ENCODE peak calls at places on chromosomes 13 and 19, in five cellular contexts. One of them, this sample, is unnamed.

GRCh38 chr19:52665047-52665446 is 26.9 kb upstream of the ZNF83 start:
- DNase-seq in PC-3: peak
- DNase-seq in fibroblast of pulmonary artery: no peak
- DNase-seq in IMR-90: no peak
- DNase-seq in fibroblast of lung: no peak
- DNase-seq in this sample: no peak

GRCh38 chr13:39370554-39370953 is 232.4 kb downstream of the LHFPL6 start:
- DNase-seq in PC-3: no peak
- DNase-seq in fibroblast of pulmonary artery: no peak
- DNase-seq in IMR-90: peak
- DNase-seq in fibroblast of lung: no peak
- DNase-seq in this sample: no peak

GRCh38 chr19:46861691-46862503 is 1.1 kb downstream of the ARHGAP35 start:
- DNase-seq in PC-3: peak
- DNase-seq in fibroblast of pulmonary artery: no peak
- DNase-seq in IMR-90: no peak
- DNase-seq in fibroblast of lung: no peak
- DNase-seq in this sample: peak

GRCh38 chr13:23288564-23288963 is 107.8 kb downstream of the SGCG start:
- DNase-seq in PC-3: no peak
- DNase-seq in fibroblast of pulmonary artery: peak
- DNase-seq in IMR-90: no peak
- DNase-seq in fibroblast of lung: no peak
- DNase-seq in this sample: no peak

GRCh38 chr19:38392707-38393308 is 4.3 kb downstream of the SPRED3 start:
- DNase-seq in PC-3: peak
- DNase-seq in fibroblast of pulmonary artery: peak
- DNase-seq in IMR-90: peak
- DNase-seq in fibroblast of lung: no peak
- DNase-seq in this sample: no peak

GRCh38 chr19:14003279-14004051 is 2.7 kb downstream of the RFX1 start:
- DNase-seq in PC-3: no peak
- DNase-seq in fibroblast of pulmonary artery: no peak
- DNase-seq in IMR-90: no peak
- DNase-seq in fibroblast of lung: no peak
- DNase-seq in this sample: no peak

GRCh38 chr13:59776924-59777690 is 386.6 kb downstream of the DIAPH3 start:
- DNase-seq in PC-3: peak
- DNase-seq in fibroblast of pulmonary artery: peak
- DNase-seq in IMR-90: peak
- DNase-seq in fibroblast of lung: peak
- DNase-seq in this sample: no peak

GRCh38 chr13:21805733-21806132 is 134.9 kb downstream of the FGF9 start:
- DNase-seq in PC-3: no peak
- DNase-seq in fibroblast of pulmonary artery: no peak
- DNase-seq in IMR-90: no peak
- DNase-seq in fibroblast of lung: no peak
- DNase-seq in this sample: no peak

GRCh38 chr13:104320446-104320845 is 1254.2 kb upstream of the SLC10A2 start:
- DNase-seq in PC-3: no peak
- DNase-seq in fibroblast of pulmonary artery: peak
- DNase-seq in IMR-90: peak
- DNase-seq in fibroblast of lung: no peak
- DNase-seq in this sample: no peak

GRCh38 chr19:28615966-28616365 is 597.0 kb downstream of the UQCRFS1 start:
- DNase-seq in PC-3: no peak
- DNase-seq in fibroblast of pulmonary artery: no peak
- DNase-seq in IMR-90: no peak
- DNase-seq in fibroblast of lung: no peak
- DNase-seq in this sample: no peak

GRCh38 chr19:29672933-29673336 is 7.7 kb downstream of the PLEKHF1 start:
- DNase-seq in PC-3: no peak
- DNase-seq in fibroblast of pulmonary artery: no peak
- DNase-seq in IMR-90: no peak
- DNase-seq in fibroblast of lung: no peak
- DNase-seq in this sample: no peak

GRCh38 chr13:113946409-113947181 is 27.3 kb downstream of the C13orf46 start:
- DNase-seq in PC-3: no peak
- DNase-seq in fibroblast of pulmonary artery: no peak
- DNase-seq in IMR-90: no peak
- DNase-seq in fibroblast of lung: no peak
- DNase-seq in this sample: no peak

GRCh38 chr13:98927954-98928927 is 49.6 kb downstream of the DOCK9 start:
- DNase-seq in PC-3: no peak
- DNase-seq in fibroblast of pulmonary artery: peak
- DNase-seq in IMR-90: peak
- DNase-seq in fibroblast of lung: peak
- DNase-seq in this sample: no peak

GRCh38 chr19:6528544-6529121 is 2.2 kb upstream of the TNFSF9 start:
- DNase-seq in PC-3: no peak
- DNase-seq in fibroblast of pulmonary artery: no peak
- DNase-seq in IMR-90: no peak
- DNase-seq in fibroblast of lung: no peak
- DNase-seq in this sample: no peak

GRCh38 chr13:69959041-69959440 is 148.6 kb upstream of the ATXN8OS start:
- DNase-seq in PC-3: no peak
- DNase-seq in fibroblast of pulmonary artery: no peak
- DNase-seq in IMR-90: no peak
- DNase-seq in fibroblast of lung: no peak
- DNase-seq in this sample: no peak

GRCh38 chr13:90395846-90396245 is 951.6 kb upstream of the MIR17HG start:
- DNase-seq in PC-3: no peak
- DNase-seq in fibroblast of pulmonary artery: no peak
- DNase-seq in IMR-90: no peak
- DNase-seq in fibroblast of lung: no peak
- DNase-seq in this sample: no peak

GRCh38 chr19:2970201-2970838 is 7.0 kb upstream of the TLE6 start:
- DNase-seq in PC-3: no peak
- DNase-seq in fibroblast of pulmonary artery: peak
- DNase-seq in IMR-90: no peak
- DNase-seq in fibroblast of lung: peak
- DNase-seq in this sample: no peak

GRCh38 chr13:113948034-113948742 is 25.7 kb downstream of the C13orf46 start:
- DNase-seq in PC-3: no peak
- DNase-seq in fibroblast of pulmonary artery: no peak
- DNase-seq in IMR-90: no peak
- DNase-seq in fibroblast of lung: peak
- DNase-seq in this sample: no peak

GRCh38 chr13:51453308-51453958 is 597 bp upstream of the INTS6 start:
- DNase-seq in PC-3: no peak
- DNase-seq in fibroblast of pulmonary artery: no peak
- DNase-seq in IMR-90: no peak
- DNase-seq in fibroblast of lung: no peak
- DNase-seq in this sample: peak

GRCh38 chr19:39401549-39402416 is 4.9 kb upstream of the ZFP36 start:
- DNase-seq in PC-3: peak
- DNase-seq in fibroblast of pulmonary artery: peak
- DNase-seq in IMR-90: peak
- DNase-seq in fibroblast of lung: peak
- DNase-seq in this sample: no peak

GRCh38 chr19:55173717-55174409 is 6.2 kb downstream of the SYT5 start:
- DNase-seq in PC-3: peak
- DNase-seq in fibroblast of pulmonary artery: peak
- DNase-seq in IMR-90: peak
- DNase-seq in fibroblast of lung: peak
- DNase-seq in this sample: peak

GRCh38 chr13:97781891-97782305 is 171.6 kb upstream of the IPO5 start:
- DNase-seq in PC-3: no peak
- DNase-seq in fibroblast of pulmonary artery: peak
- DNase-seq in IMR-90: no peak
- DNase-seq in fibroblast of lung: no peak
- DNase-seq in this sample: no peak

GRCh38 chr19:46218160-46218559 is 11.4 kb upstream of the IGFL1 start:
- DNase-seq in PC-3: peak
- DNase-seq in fibroblast of pulmonary artery: peak
- DNase-seq in IMR-90: peak
- DNase-seq in fibroblast of lung: peak
- DNase-seq in this sample: peak

GRCh38 chr13:35954207-35954560 is 177.0 kb downstream of the DCLK1 start:
- DNase-seq in PC-3: no peak
- DNase-seq in fibroblast of pulmonary artery: no peak
- DNase-seq in IMR-90: no peak
- DNase-seq in fibroblast of lung: no peak
- DNase-seq in this sample: no peak

GRCh38 chr19:41703602-41704293 is 4.7 kb upstream of the CEACAM5 start:
- DNase-seq in PC-3: no peak
- DNase-seq in fibroblast of pulmonary artery: no peak
- DNase-seq in IMR-90: no peak
- DNase-seq in fibroblast of lung: no peak
- DNase-seq in this sample: no peak

GRCh38 chr19:14477417-14478112 is 2.4 kb upstream of the PTGER1 start:
- DNase-seq in PC-3: no peak
- DNase-seq in fibroblast of pulmonary artery: no peak
- DNase-seq in IMR-90: no peak
- DNase-seq in fibroblast of lung: peak
- DNase-seq in this sample: no peak

GRCh38 chr19:46350758-46351159 is 3.9 kb downstream of the PPP5C start:
- DNase-seq in PC-3: no peak
- DNase-seq in fibroblast of pulmonary artery: no peak
- DNase-seq in IMR-90: no peak
- DNase-seq in fibroblast of lung: no peak
- DNase-seq in this sample: no peak

GRCh38 chr19:44607917-44608316 is 5.4 kb upstream of the IGSF23 start:
- DNase-seq in PC-3: no peak
- DNase-seq in fibroblast of pulmonary artery: no peak
- DNase-seq in IMR-90: no peak
- DNase-seq in fibroblast of lung: no peak
- DNase-seq in this sample: no peak

GRCh38 chr19:44608391-44608821 is 5.0 kb upstream of the IGSF23 start:
- DNase-seq in PC-3: peak
- DNase-seq in fibroblast of pulmonary artery: peak
- DNase-seq in IMR-90: peak
- DNase-seq in fibroblast of lung: peak
- DNase-seq in this sample: no peak

GRCh38 chr19:44611812-44612295 is 1.5 kb upstream of the IGSF23 start:
- DNase-seq in PC-3: no peak
- DNase-seq in fibroblast of pulmonary artery: no peak
- DNase-seq in IMR-90: no peak
- DNase-seq in fibroblast of lung: no peak
- DNase-seq in this sample: no peak

GRCh38 chr19:44607049-44607448 is 6.3 kb upstream of the IGSF23 start:
- DNase-seq in PC-3: peak
- DNase-seq in fibroblast of pulmonary artery: peak
- DNase-seq in IMR-90: peak
- DNase-seq in fibroblast of lung: peak
- DNase-seq in this sample: no peak

GRCh38 chr19:44609219-44609618 is 4.1 kb upstream of the IGSF23 start:
- DNase-seq in PC-3: no peak
- DNase-seq in fibroblast of pulmonary artery: no peak
- DNase-seq in IMR-90: peak
- DNase-seq in fibroblast of lung: no peak
- DNase-seq in this sample: no peak
- TF ChIP-seq CTCF in PC-3: no peak
- TF ChIP-seq CTCF in fibroblast of pulmonary artery: no peak
- TF ChIP-seq CTCF in IMR-90: no peak
- TF ChIP-seq CTCF in fibroblast of lung: no peak
- TF ChIP-seq CTCF in this sample: no peak

GRCh38 chr19:44113138-44113783 is at the start of gene ZNF225:
- DNase-seq in PC-3: peak
- DNase-seq in fibroblast of pulmonary artery: peak
- DNase-seq in IMR-90: peak
- DNase-seq in fibroblast of lung: peak
- DNase-seq in this sample: peak
- TF ChIP-seq CTCF in PC-3: no peak
- TF ChIP-seq CTCF in fibroblast of pulmonary artery: no peak
- TF ChIP-seq CTCF in IMR-90: no peak
- TF ChIP-seq CTCF in fibroblast of lung: no peak
- TF ChIP-seq CTCF in this sample: no peak

DNA sequence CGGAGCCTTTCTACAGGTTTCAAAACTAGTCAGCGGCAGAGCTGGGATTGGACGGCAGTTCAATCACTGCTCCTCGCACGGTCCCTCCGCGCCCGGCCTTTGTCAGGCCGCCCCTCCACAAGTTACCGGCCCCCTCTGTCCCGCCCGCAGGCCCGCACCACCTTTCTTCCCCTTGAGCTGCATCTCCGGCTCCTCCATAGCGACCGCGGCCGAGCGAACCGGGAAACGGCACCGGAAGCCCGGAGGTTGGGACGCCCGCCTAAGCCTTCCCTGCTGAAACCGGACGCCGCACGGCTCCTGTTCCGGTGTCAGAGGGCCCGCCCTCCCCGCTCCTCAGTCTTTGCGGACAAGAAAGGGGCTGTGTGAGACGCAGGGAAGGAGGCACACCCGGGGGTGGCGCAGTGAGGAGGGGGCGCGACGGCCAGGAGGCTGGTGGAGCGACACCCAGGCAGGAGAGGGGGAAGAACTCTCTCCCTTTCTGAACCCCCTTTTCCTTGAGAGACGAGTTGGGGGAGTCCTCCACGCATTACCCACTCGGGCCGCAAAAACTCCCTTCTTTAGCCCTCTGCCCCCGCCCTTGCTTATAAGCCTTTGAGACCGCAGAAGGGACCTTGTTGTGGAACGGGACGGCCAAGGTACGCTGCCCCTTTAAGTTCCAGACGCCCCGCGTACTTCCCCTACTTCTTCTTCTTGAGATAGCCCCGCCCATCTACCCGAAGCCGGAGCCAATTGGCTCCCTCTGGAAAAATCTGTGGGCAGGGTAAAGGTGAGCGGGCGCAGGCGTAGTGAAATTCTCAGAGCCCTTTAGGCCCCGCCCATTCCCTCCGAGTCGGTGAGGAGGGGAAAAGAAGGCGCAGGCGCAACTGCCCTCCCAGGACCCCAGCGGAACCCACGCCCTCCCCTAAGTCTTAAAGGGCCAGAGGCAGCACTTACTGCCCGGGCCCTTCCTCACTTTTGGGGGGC is at the start of the genes BORCS8 and RFXANK:
- DNase-seq in PC-3: peak
- DNase-seq in fibroblast of pulmonary artery: peak
- DNase-seq in IMR-90: peak
- DNase-seq in fibroblast of lung: peak
- DNase-seq in this sample: peak
- TF ChIP-seq CTCF in PC-3: no peak
- TF ChIP-seq CTCF in fibroblast of pulmonary artery: no peak
- TF ChIP-seq CTCF in IMR-90: no peak
- TF ChIP-seq CTCF in fibroblast of lung: no peak
- TF ChIP-seq CTCF in this sample: no peak

DNA sequence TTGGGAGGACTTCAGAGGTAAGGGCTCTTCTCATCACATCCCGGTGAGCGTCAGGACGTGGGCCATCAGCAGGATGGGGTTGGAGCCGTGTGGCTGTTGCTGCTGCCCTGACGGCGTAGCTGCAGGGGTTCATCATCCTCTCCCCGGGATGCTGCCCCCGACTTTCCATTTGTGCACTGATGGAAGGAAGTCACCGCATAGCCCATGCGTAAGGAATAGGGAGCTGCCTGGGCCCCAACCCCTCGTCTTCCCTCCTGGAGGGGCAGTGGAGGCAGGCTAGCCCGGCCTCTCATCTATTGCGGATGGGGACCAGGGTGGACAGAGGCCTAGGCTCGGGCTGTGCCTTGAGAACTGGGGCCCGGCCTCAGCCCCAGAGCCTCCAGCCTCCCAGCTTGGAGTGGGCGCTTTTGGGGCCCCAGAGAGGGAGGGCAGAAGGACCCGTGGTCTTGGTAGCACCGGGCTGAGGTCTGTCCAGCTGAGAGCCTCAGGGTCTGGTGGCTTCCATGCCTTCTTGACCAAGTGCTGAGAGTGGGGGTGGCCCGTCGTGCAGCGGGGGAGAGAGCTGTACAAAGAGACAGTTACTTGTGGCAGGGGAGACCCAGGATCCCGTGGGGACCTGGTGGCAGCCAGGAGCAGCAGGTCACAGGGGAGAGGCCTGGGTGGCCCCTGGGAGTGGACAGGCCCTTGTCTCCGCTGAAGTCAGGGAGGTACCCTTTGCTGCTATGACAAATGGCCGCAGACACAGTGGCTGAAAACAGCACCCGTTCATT is 44.0 kb downstream of the KDM4B start:
- DNase-seq in PC-3: no peak
- DNase-seq in fibroblast of pulmonary artery: no peak
- DNase-seq in IMR-90: no peak
- DNase-seq in fibroblast of lung: no peak
- DNase-seq in this sample: no peak
- TF ChIP-seq CTCF in PC-3: no peak
- TF ChIP-seq CTCF in fibroblast of pulmonary artery: no peak
- TF ChIP-seq CTCF in IMR-90: no peak
- TF ChIP-seq CTCF in fibroblast of lung: no peak
- TF ChIP-seq CTCF in this sample: no peak